ENCODE peak calls at places on chromosome 21, in four cellular contexts. One of them, this sample, is unnamed.

GRCh38 chr21:28089599-28090421 is 902.9 kb downstream of the LTN1 start:
- DNase-seq in iPS-NIHi11: no peak
- DNase-seq in caudate nucleus: no peak
- DNase-seq in left ventricle myocardium superior: peak
- DNase-seq in this sample: no peak

GRCh38 chr21:43585924-43586411 is 73.3 kb downstream of the HSF2BP start:
- DNase-seq in left ventricle myocardium superior: no peak
- DNase-seq in caudate nucleus: no peak
- DNase-seq in iPS-NIHi11: peak
- DNase-seq in this sample: peak

GRCh38 chr21:46122241-46122671 is 24.3 kb downstream of the COL6A2 start:
- DNase-seq in caudate nucleus: no peak
- DNase-seq in iPS-NIHi11: no peak
- DNase-seq in left ventricle myocardium superior: peak
- DNase-seq in this sample: no peak

GRCh38 chr21:33976082-33976979 is 60.7 kb upstream of the ATP5PO start:
- DNase-seq in caudate nucleus: no peak
- DNase-seq in iPS-NIHi11: peak
- DNase-seq in left ventricle myocardium superior: peak
- DNase-seq in this sample: peak

GRCh38 chr21:44354001-44354405 is 582 bp downstream of the TRPM2 start:
- DNase-seq in caudate nucleus: no peak
- DNase-seq in left ventricle myocardium superior: no peak
- DNase-seq in iPS-NIHi11: no peak
- DNase-seq in this sample: no peak

GRCh38 chr21:32411366-32412161 is 942 bp upstream of the EVA1C start:
- DNase-seq in iPS-NIHi11: peak
- DNase-seq in caudate nucleus: peak
- DNase-seq in left ventricle myocardium superior: peak
- DNase-seq in this sample: peak

GRCh38 chr21:46005481-46005881 is 23.9 kb downstream of the COL6A1 start:
- DNase-seq in iPS-NIHi11: no peak
- DNase-seq in left ventricle myocardium superior: peak
- DNase-seq in caudate nucleus: no peak
- DNase-seq in this sample: no peak

GRCh38 chr21:41684381-41685245 is 82.2 kb downstream of the RIPK4 start:
- DNase-seq in iPS-NIHi11: no peak
- DNase-seq in caudate nucleus: no peak
- DNase-seq in left ventricle myocardium superior: no peak
- DNase-seq in this sample: no peak

GRCh38 chr21:26099610-26100219 is 70.9 kb downstream of the APP start:
- DNase-seq in caudate nucleus: no peak
- DNase-seq in left ventricle myocardium superior: no peak
- DNase-seq in iPS-NIHi11: no peak
- DNase-seq in this sample: no peak

GRCh38 chr21:34890258-34890723 is 158.8 kb downstream of the RUNX1 start:
- DNase-seq in caudate nucleus: no peak
- DNase-seq in left ventricle myocardium superior: no peak
- DNase-seq in iPS-NIHi11: no peak
- DNase-seq in this sample: no peak

GRCh38 chr21:42130447-42130846 is 59.3 kb downstream of the UMODL1 start:
- DNase-seq in iPS-NIHi11: no peak
- DNase-seq in left ventricle myocardium superior: no peak
- DNase-seq in caudate nucleus: no peak
- DNase-seq in this sample: no peak

GRCh38 chr21:44793269-44794030 is 8.2 kb downstream of the UBE2G2 start:
- DNase-seq in caudate nucleus: no peak
- DNase-seq in left ventricle myocardium superior: peak
- DNase-seq in iPS-NIHi11: peak
- DNase-seq in this sample: peak

GRCh38 chr21:35002879-35003722 is 46.0 kb downstream of the RUNX1 start:
- DNase-seq in iPS-NIHi11: no peak
- DNase-seq in caudate nucleus: no peak
- DNase-seq in left ventricle myocardium superior: no peak
- DNase-seq in this sample: no peak

This sample was measured in retina.